ENCODE peak calls at places on chromosomes 16 and 17, in five cellular contexts. I is LoVo; N is AG20443; G is activated CD8-positive, alpha-beta T cell treated with anti-CD3 and anti-CD28 coated beads, Interleukin-2, amount 10 ng/mL, durations not matched to agents 7 days and 5 days; M is AG04450. F is an unnamed sample.

GRCh38 chr16:62276632-62277031 is 240.4 kb upstream of the CDH8 start:
- DNase-seq in I (no peak), N (no peak), G (no peak), M (no peak), F (no peak)

GRCh38 chr17:11705111-11705510 is 106.8 kb downstream of the DNAH9 start:
- DNase-seq in I (peak; percentile 63), N (no peak), G (no peak), M (no peak), F (no peak)

GRCh38 chr16:49592507-49593422 is 219.2 kb downstream of the C16orf78 start:
- DNase-seq in I (peak; percentile 33), N (peak; percentile 68), G (peak; percentile 56), M (no peak), F (no peak)

GRCh38 chr16:89407925-89408300 is 82.4 kb downstream of the ANKRD11 start:
- DNase-seq in I (no peak), N (peak; percentile 44), G (no peak), M (no peak), F (peak; percentile 74)

GRCh38 chr17:79647456-79647915 is 36.6 kb upstream of the RBFOX3 start:
- DNase-seq in I (no peak), N (no peak), G (no peak), M (no peak), F (no peak)

GRCh38 chr16:12340151-12340733 is 363.7 kb downstream of the SNX29 start:
- DNase-seq in I (peak; percentile 14), N (peak; percentile 83), G (peak; percentile 24), M (no peak), F (no peak)

GRCh38 chr16:2432286-2432685 is 3.0 kb downstream of the CCNF start:
- DNase-seq in I (no peak), N (no peak), G (no peak), M (no peak), F (no peak)

GRCh38 chr16:58885528-58886170 is 151.5 kb upstream of the GOT2 start:
- DNase-seq in I (no peak), N (no peak), G (no peak), M (no peak), F (no peak)